ENCODE peak calls at places on chromosomes 2 and 18, in ten cellular contexts. T is uterus; L is stimulated activated CD8-positive, alpha-beta memory T cell treated with anti-CD3 and anti-CD28 coated beads, Interleukin-7, amount 100 ng/mL, for 1 hour; K is iPS DF 19.7; H is PC-3; U is T-helper 1 cell; X is CD8-positive, alpha-beta T cell; F is BJ; N is H54; Y is COR-L47. B is an unnamed sample.

GRCh38 chr2:240364961-240365775 is 70.3 kb upstream of the GPC1 start:
- DNase-seq in K (no peak), N (no peak), L (no peak), U (no peak), X (no peak), T (no peak), H (no peak), Y (no peak), F (no peak), B (no peak)

GRCh38 chr2:178449700-178450573 is 1.0 kb downstream of the PRKRA start:
- DNase-seq in Y (no peak), T (no peak), X (peak; percentile 50), F (no peak), L (no peak), H (no peak), U (no peak), K (no peak), N (no peak), B (no peak)

GRCh38 chr2:114046373-114046772 is 156.5 kb downstream of the ACTR3 start:
- DNase-seq in X (no peak), N (no peak), K (no peak), T (no peak), U (no peak), H (no peak), F (no peak), Y (no peak), L (no peak), B (no peak)

GRCh38 chr2:2484301-2484700 is 153.2 kb upstream of the MYT1L start:
- DNase-seq in H (no peak), L (no peak), X (no peak), N (no peak), T (no peak), F (no peak), Y (no peak), U (no peak), K (no peak), B (no peak)

GRCh38 chr2:24659862-24660261 is 133.3 kb downstream of the PTRHD1 start:
- DNase-seq in L (no peak), H (no peak), T (no peak), N (no peak), F (no peak), K (no peak), U (no peak), Y (no peak), X (no peak), B (no peak)

GRCh38 chr2:169323841-169324240 is 38.5 kb downstream of the LRP2 start:
- DNase-seq in X (no peak), L (no peak), U (no peak), H (no peak), F (no peak), Y (no peak), K (no peak), N (no peak), T (no peak), B (no peak)

GRCh38 chr2:164671664-164672396 is 50.5 kb upstream of the GRB14 start:
- DNase-seq in H (no peak), N (no peak), F (no peak), L (no peak), X (no peak), K (no peak), T (no peak), Y (no peak), U (no peak), B (no peak)

GRCh38 chr18:34522627-34523026 is 187.5 kb upstream of the DTNA start:
- DNase-seq in N (no peak), F (no peak), T (no peak), L (no peak), Y (no peak), H (no peak), U (no peak), X (no peak), K (no peak), B (peak; percentile 92)

B was measured in cerebellar cortex.